ENCODE peak calls at places on chromosomes 3 and 15, in seven cellular contexts. K is choroid plexus epithelial cell, R is endothelial cell, F is adrenal gland, M is GM12865, C is cardiac muscle cell, X is sigmoid colon. D is an unnamed sample.

GRCh38 chr15:43948691-43949325 is 122.0 kb downstream of the WDR76 start:
- DNase-seq in X (no peak), C (no peak), M (peak; percentile 88), R (no peak), K (no peak), F (no peak), D (no peak)

GRCh38 chr3:32401141-32401540 is 9.5 kb downstream of the CMTM7 start:
- DNase-seq in K (no peak), R (no peak), M (no peak), C (no peak), F (no peak), X (no peak), D (no peak)

GRCh38 chr3:72441284-72441994 is 406.8 kb downstream of the SHQ1 start:
- DNase-seq in X (no peak), K (peak; percentile 24), F (no peak), M (no peak), C (peak; percentile 24), R (no peak), D (no peak)

GRCh38 chr3:100709840-100710235 is 544 bp downstream of the TFG start:
- DNase-seq in R (peak; percentile 49), K (peak; percentile 52), F (peak; percentile 39), X (peak; percentile 72), C (peak; percentile 49), M (peak; percentile 49), D (peak; percentile 85)

GRCh38 chr15:92629975-92630626 is 25.5 kb downstream of the FAM174B start:
- DNase-seq in K (no peak), X (no peak), C (no peak), F (no peak), R (no peak), M (no peak), D (no peak)

GRCh38 chr15:57060799-57061198 is 142.4 kb downstream of the TCF12 start:
- DNase-seq in C (peak; percentile 52), M (no peak), F (no peak), X (no peak), R (no peak), K (peak; percentile 61), D (no peak)

GRCh38 chr3:128276151-128276445 is 122.8 kb downstream of the EEFSEC start:
- DNase-seq in M (no peak), C (no peak), R (no peak), X (no peak), K (no peak), F (no peak), D (no peak)

GRCh38 chr15:57329582-57330367 is 46.5 kb upstream of the CGNL1 start:
- DNase-seq in M (no peak), C (no peak), K (no peak), F (no peak), R (no peak), X (no peak), D (no peak)

GRCh38 chr3:132549890-132550578 is 47.0 kb upstream of the ACKR4 start:
- DNase-seq in M (peak; percentile 24), F (peak; percentile 48), X (no peak), C (peak; percentile 62), R (no peak), K (peak; percentile 87), D (no peak)

GRCh38 chr3:29554584-29554983 is 273.7 kb downstream of the RBMS3 start:
- DNase-seq in X (no peak), R (no peak), M (no peak), F (no peak), K (no peak), C (no peak), D (no peak)

GRCh38 chr3:55481067-55481917 is 5.8 kb downstream of the WNT5A start:
- DNase-seq in K (peak; percentile 58), M (no peak), R (peak; percentile 36), X (no peak), C (peak; percentile 53), F (no peak), D (no peak)

GRCh38 chr3:46061887-46062286 is 34.6 kb upstream of the XCR1 start:
- DNase-seq in C (no peak), M (no peak), X (no peak), R (no peak), K (no peak), F (no peak), D (no peak)

GRCh38 chr3:85567074-85567676 is 608.4 kb downstream of the CADM2 start:
- DNase-seq in M (peak; percentile 62), X (no peak), K (peak; percentile 83), C (peak; percentile 54), R (peak; percentile 74), F (peak; percentile 15), D (no peak)

GRCh38 chr3:133853925-133854227 is 41.8 kb downstream of the RAB6B start:
- DNase-seq in K (no peak), X (no peak), M (no peak), F (no peak), C (no peak), R (no peak), D (no peak)

GRCh38 chr3:135393898-135394525 is 571.5 kb upstream of the PPP2R3A start:
- DNase-seq in X (no peak), R (no peak), M (no peak), C (no peak), F (no peak), K (no peak), D (no peak)

GRCh38 chr3:22937536-22937935 is 265.6 kb upstream of the UBE2E2 start:
- DNase-seq in K (peak; percentile 26), M (no peak), R (no peak), X (no peak), C (no peak), F (no peak), D (no peak)

GRCh38 chr15:60972866-60973265 is 256.2 kb downstream of the RORA start:
- DNase-seq in X (no peak), K (peak; percentile 71), R (no peak), C (peak; percentile 46), M (no peak), F (no peak), D (no peak)

GRCh38 chr3:177491301-177492031 is 294.2 kb upstream of the TBL1XR1 start:
- DNase-seq in M (no peak), K (no peak), X (no peak), F (no peak), R (peak; percentile 47), C (peak; percentile 74), D (no peak)

GRCh38 chr15:44308415-44308814 is 19.9 kb downstream of the GOLM2 start:
- DNase-seq in K (no peak), C (no peak), X (no peak), R (no peak), F (no peak), M (peak; percentile 82), D (no peak)

DNA sequence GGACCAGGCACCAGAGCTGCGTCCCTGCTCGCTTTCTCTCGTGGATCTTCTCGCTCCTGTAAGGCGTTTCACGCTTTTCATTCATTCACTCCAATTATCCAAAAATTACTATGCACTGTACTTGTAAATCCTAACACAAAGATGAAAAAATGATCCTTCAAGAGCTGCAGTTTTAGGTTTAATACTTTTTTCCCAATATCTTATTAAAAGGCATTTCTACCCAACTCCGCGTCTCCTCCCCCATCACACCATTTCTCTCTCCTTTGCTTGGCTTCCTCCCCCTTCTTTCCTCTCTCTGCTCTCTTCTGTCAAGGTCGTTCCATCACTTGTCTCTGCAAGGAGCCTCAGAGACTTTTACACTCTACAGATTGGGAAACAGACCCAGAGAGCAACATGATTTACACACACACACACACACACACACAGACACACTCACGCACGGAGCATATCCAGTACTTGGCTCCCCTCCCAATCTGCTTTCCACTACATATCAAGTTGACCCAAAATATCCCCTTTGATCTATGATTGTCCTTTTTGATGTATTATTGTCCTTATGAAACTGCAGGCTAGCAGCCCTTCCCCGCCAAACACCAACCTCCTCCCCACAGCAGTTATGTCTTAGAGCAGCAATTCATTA is 476 bp upstream of the CLDN1 start:
- DNase-seq in K (peak; percentile 42), R (no peak), F (peak; percentile 81), X (no peak), M (no peak), C (peak; percentile 46), D (no peak)
- TF ChIP-seq CTCF in K (no peak), R (peak; percentile 21), F (peak; percentile 42), X (peak; percentile 5), M (no peak), C (no peak), D (no peak)

GRCh38 chr3:49654955-49655556 is 19.1 kb upstream of the APEH start:
- DNase-seq in C (no peak), R (no peak), X (no peak), F (no peak), K (no peak), M (no peak), D (no peak)

GRCh38 chr3:49655731-49656285 is 18.3 kb upstream of the APEH start:
- DNase-seq in C (no peak), X (no peak), R (no peak), K (no peak), M (no peak), F (no peak), D (no peak)

GRCh38 chr3:49656541-49657112 is 17.5 kb upstream of the APEH start:
- DNase-seq in C (peak; percentile 9), X (no peak), R (no peak), K (peak; percentile 41), M (no peak), F (no peak), D (no peak)

GRCh38 chr3:49659756-49660155 is 14.4 kb upstream of the APEH start:
- DNase-seq in K (no peak), X (no peak), F (no peak), M (no peak), C (no peak), R (no peak), D (no peak)

GRCh38 chr3:49657208-49657915 is 16.8 kb upstream of the APEH start:
- DNase-seq in C (no peak), K (no peak), M (no peak), F (no peak), X (no peak), R (no peak), D (no peak)
- TF ChIP-seq CTCF in C (no peak), K (no peak), M (no peak), F (no peak), X (no peak), R (no peak), D (no peak)

GRCh38 chr3:171718493-171719205 is 91.6 kb downstream of the PLD1 start:
- DNase-seq in K (no peak), C (no peak), R (no peak), X (no peak), F (no peak), M (no peak), D (no peak)
- TF ChIP-seq CTCF in K (no peak), C (no peak), R (no peak), X (no peak), F (no peak), M (no peak), D (no peak)

GRCh38 chr3:87147562-87147961 is 79.5 kb upstream of the CHMP2B start:
- DNase-seq in M (no peak), X (no peak), F (no peak), R (no peak), K (no peak), C (no peak), D (no peak)

GRCh38 chr3:87148020-87148419 is 79.1 kb upstream of the CHMP2B start:
- DNase-seq in K (no peak), X (no peak), M (no peak), F (no peak), C (no peak), R (no peak), D (no peak)

DNA sequence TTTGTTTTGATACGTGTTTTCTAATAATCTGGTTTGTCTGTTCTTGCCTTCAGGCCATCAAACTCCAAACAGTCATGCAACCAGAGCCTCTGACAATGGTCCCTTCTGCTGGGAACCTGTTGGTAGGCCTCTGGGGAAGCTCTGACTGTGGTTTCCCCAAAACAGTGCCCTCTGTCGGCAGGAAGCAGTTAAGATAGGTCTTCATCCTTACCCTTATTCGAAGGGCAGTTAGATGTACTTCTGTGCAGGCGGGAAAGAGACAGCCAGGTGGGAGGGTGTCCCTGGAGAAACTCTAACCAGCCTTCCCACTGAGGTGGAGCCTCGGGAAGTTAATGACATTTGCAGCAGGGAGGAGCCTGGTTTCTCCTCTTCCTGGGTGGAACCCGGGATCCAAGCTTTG is 81.6 kb upstream of the CHMP2B start:
- DNase-seq in K (peak; percentile 50), M (peak; percentile 44), C (peak; percentile 37), R (no peak), X (no peak), F (no peak), D (no peak)
- TF ChIP-seq CTCF in K (peak; percentile 55), M (peak; percentile 44), C (peak; percentile 35), R (no peak), X (no peak), F (no peak), D (peak; percentile 38)